ENCODE peak calls at places on chromosomes 2 and 18, in six cellular contexts. S is coronary artery; L is naive thymus-derived CD4-positive, alpha-beta T cell; Y is ovary; A is epithelial cell of prostate; O is CD4-positive, CD25-positive, alpha-beta regulatory T cell. K is an unnamed sample.

GRCh38 chr2:239179851-239180371 is 220.9 kb downstream of the HDAC4 start:
- DNase-seq in S (no peak), L (no peak), Y (no peak), A (no peak), O (no peak), K (no peak)

GRCh38 chr18:10170375-10170774 is 256.6 kb downstream of the VAPA start:
- DNase-seq in S (no peak), L (no peak), Y (no peak), A (no peak), O (no peak), K (no peak)

GRCh38 chr2:79713131-79713785 is 200.4 kb downstream of the CTNNA2 start:
- DNase-seq in S (no peak), L (no peak), Y (no peak), A (no peak), O (no peak), K (no peak)

GRCh38 chr2:240929364-240930095 is 23.4 kb downstream of the CROCC2 start:
- DNase-seq in S (peak), L (no peak), Y (no peak), A (no peak), O (no peak), K (no peak)

GRCh38 chr2:206488623-206489022 is 45.3 kb downstream of the ADAM23 start:
- DNase-seq in S (no peak), L (no peak), Y (no peak), A (no peak), O (no peak), K (no peak)

GRCh38 chr2:191064590-191064989 is 50.6 kb upstream of the STAT1 start:
- DNase-seq in S (no peak), L (peak), Y (no peak), A (no peak), O (no peak), K (no peak)

GRCh38 chr2:113700186-113700841 is 56.1 kb downstream of the SLC35F5 start:
- DNase-seq in S (no peak), L (peak), Y (no peak), A (no peak), O (no peak), K (peak)

GRCh38 chr2:12448846-12449480 is 267.8 kb upstream of the TRIB2 start:
- DNase-seq in S (no peak), L (no peak), Y (no peak), A (no peak), O (no peak), K (no peak)

GRCh38 chr18:13474907-13475306 is 251.5 kb downstream of the FAM210A start:
- DNase-seq in S (no peak), L (no peak), Y (no peak), A (no peak), O (no peak), K (no peak)

GRCh38 chr2:161085041-161085598 is 75.1 kb upstream of the TANK start:
- DNase-seq in S (no peak), L (no peak), Y (no peak), A (no peak), O (no peak), K (no peak)

GRCh38 chr2:164808776-164809175 is 32.8 kb downstream of the COBLL1 start:
- DNase-seq in S (no peak), L (no peak), Y (no peak), A (no peak), O (no peak), K (no peak)

GRCh38 chr2:232667989-232668583 is 29.0 kb upstream of the GIGYF2 start:
- DNase-seq in S (no peak), L (no peak), Y (no peak), A (no peak), O (no peak), K (no peak)

GRCh38 chr2:158011055-158011771 is 90.5 kb upstream of the UPP2 start:
- DNase-seq in S (no peak), L (no peak), Y (no peak), A (peak), O (no peak), K (no peak)

GRCh38 chr18:41992066-41992465 is 37.0 kb downstream of the PIK3C3 start:
- DNase-seq in S (no peak), L (no peak), Y (no peak), A (no peak), O (no peak), K (peak)

GRCh38 chr2:52821631-52822030 is 946.0 kb upstream of the CHAC2 start:
- DNase-seq in S (no peak), L (no peak), Y (no peak), A (no peak), O (no peak), K (no peak)

GRCh38 chr2:64837925-64838641 is 151.1 kb upstream of the SLC1A4 start:
- DNase-seq in S (no peak), L (no peak), Y (no peak), A (peak), O (no peak), K (no peak)
- H3K27ac ChIP-seq in S (no peak), L (no peak), Y (no peak), A (peak), O (no peak), K (peak)

DNA sequence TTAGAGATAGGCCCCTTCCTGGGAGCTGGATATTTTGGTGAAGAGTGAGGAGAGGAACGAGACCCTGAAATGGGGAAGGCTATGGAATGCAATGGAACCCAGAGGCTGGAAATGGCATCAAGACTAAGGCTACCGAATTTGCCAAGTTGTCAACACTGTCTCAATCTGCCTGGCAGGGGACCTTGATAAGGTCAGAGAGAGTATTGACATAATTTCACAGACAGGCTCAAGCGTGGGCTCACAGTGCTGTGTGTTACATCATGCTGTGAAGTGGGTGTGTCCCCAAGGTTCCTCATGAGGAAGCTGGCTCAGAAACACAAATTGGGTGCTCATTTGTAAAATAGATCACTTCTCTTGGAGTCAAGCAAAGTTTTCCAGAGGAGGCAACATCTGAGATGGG is 51.8 kb upstream of the CYRIA start:
- DNase-seq in S (no peak), L (no peak), Y (no peak), A (no peak), O (no peak), K (peak)
- H3K27ac ChIP-seq in S (no peak), L (no peak), Y (no peak), A (no peak), O (no peak), K (no peak)

GRCh38 chr18:45608400-45608799 is 6.9 kb upstream of the SLC14A2 start:
- DNase-seq in S (no peak), L (no peak), Y (no peak), A (no peak), O (no peak), K (no peak)
- H3K27ac ChIP-seq in S (no peak), L (no peak), Y (no peak), A (no peak), O (no peak), K (no peak)

GRCh38 chr2:51013870-51014526 is 17.9 kb downstream of the NRXN1 start:
- DNase-seq in S (no peak), L (no peak), Y (no peak), A (no peak), O (no peak), K (no peak)
- H3K27ac ChIP-seq in S (no peak), L (no peak), Y (no peak), A (no peak), O (no peak), K (no peak)

GRCh38 chr2:237424544-237424943 is 10.6 kb upstream of the COL6A3 start:
- DNase-seq in S (no peak), L (no peak), Y (no peak), A (no peak), O (no peak), K (no peak)
- H3K27ac ChIP-seq in S (no peak), L (no peak), Y (no peak), A (no peak), O (no peak), K (no peak)

GRCh38 chr18:65567372-65567771 is 183.4 kb upstream of the CDH7 start:
- DNase-seq in S (no peak), L (no peak), Y (no peak), A (no peak), O (no peak), K (no peak)

DNA sequence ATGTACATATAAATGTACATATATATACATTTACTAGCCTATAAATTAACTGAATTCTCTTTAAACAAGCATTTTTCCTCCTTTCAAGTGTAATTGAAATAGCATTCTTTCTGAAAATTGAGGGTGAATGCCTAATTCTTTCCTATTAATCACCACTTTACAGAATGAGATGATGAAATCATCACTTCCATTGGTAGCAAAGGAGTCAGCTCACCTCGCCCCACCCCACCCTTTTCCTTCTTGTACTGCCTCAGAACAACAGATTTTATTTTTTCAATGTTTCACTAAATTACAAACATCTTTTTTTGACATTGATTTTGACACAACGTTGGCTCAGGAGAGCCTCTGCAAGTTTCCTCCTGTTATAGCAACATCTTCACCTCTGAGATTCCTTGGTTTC is 181.9 kb upstream of the CDH7 start:
- DNase-seq in S (no peak), L (no peak), Y (no peak), A (no peak), O (no peak), K (no peak)
- H3K27ac ChIP-seq in S (no peak), L (no peak), Y (no peak), A (peak), O (no peak), K (no peak)

GRCh38 chr18:50268022-50268747 is 1.9 kb upstream of the CFAP53 start:
- DNase-seq in S (peak), L (peak), Y (peak), A (no peak), O (peak), K (no peak)

GRCh38 chr18:50266248-50266704 is at the start of gene CFAP53:
- DNase-seq in S (peak), L (peak), Y (peak), A (no peak), O (peak), K (peak)

DNA sequence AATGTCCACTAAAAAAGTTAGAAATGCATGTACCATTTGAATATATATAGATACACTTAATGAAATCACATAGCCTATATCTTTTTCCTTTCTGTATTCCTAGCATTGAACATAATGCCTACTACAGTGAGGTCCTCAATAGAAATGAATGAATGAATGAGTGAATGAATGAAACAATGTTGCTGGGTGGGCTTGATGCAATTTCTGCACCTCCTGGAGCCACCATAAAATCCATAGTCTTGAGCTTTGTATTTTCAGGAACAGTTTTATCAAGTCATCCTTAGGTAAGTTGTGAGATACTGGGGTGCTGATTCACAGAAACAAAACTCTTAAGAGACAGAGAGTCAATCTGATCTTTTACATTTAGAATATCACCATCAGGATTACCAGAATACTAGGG is 3.3 kb downstream of the CFAP53 start:
- DNase-seq in S (no peak), L (no peak), Y (no peak), A (no peak), O (no peak), K (no peak)
- H3K27ac ChIP-seq in S (no peak), L (no peak), Y (no peak), A (no peak), O (no peak), K (no peak)

K was measured in HL-60.